ENCODE peak calls at places on chromosome 20, in seven cellular contexts. One of them, this sample, is unnamed.

GRCh38 chr20:59121714-59122376 is 41.8 kb upstream of the ZNF831 start:
- DNase-seq in fibroblast of the aortic adventitia: no peak
- DNase-seq in neural progenitor cell: peak; percentile 43
- DNase-seq in NK-92 treated with Interleukin-12 subunit alpha and Interleukin-12 subunit beta, amount 100 ng/mL, for 24 hours: no peak
- DNase-seq in stimulated activated CD8-positive, alpha-beta memory T cell treated with anti-CD3 and anti-CD28 coated beads, Interleukin-2, amount 100 ng/mL, for 1 hour: no peak
- DNase-seq in amygdala: no peak
- DNase-seq in iPS DF 6.9: peak; percentile 39
- DNase-seq in this sample: no peak

GRCh38 chr20:15561707-15562106 is 1011.5 kb downstream of the KIF16B start:
- DNase-seq in fibroblast of the aortic adventitia: no peak
- DNase-seq in neural progenitor cell: peak; percentile 37
- DNase-seq in NK-92 treated with Interleukin-12 subunit alpha and Interleukin-12 subunit beta, amount 100 ng/mL, for 24 hours: no peak
- DNase-seq in stimulated activated CD8-positive, alpha-beta memory T cell treated with anti-CD3 and anti-CD28 coated beads, Interleukin-2, amount 100 ng/mL, for 1 hour: no peak
- DNase-seq in amygdala: peak; percentile 18
- DNase-seq in iPS DF 6.9: no peak
- DNase-seq in this sample: no peak

GRCh38 chr20:63775096-63775978 is 35.8 kb downstream of the SLC2A4RG start:
- DNase-seq in fibroblast of the aortic adventitia: peak; percentile 34
- DNase-seq in neural progenitor cell: peak; percentile 95
- DNase-seq in NK-92 treated with Interleukin-12 subunit alpha and Interleukin-12 subunit beta, amount 100 ng/mL, for 24 hours: no peak
- DNase-seq in stimulated activated CD8-positive, alpha-beta memory T cell treated with anti-CD3 and anti-CD28 coated beads, Interleukin-2, amount 100 ng/mL, for 1 hour: no peak
- DNase-seq in amygdala: peak; percentile 18
- DNase-seq in iPS DF 6.9: no peak
- DNase-seq in this sample: peak; percentile 88

GRCh38 chr20:25464501-25465204 is 57.2 kb downstream of the GINS1 start:
- DNase-seq in fibroblast of the aortic adventitia: no peak
- DNase-seq in neural progenitor cell: no peak
- DNase-seq in NK-92 treated with Interleukin-12 subunit alpha and Interleukin-12 subunit beta, amount 100 ng/mL, for 24 hours: no peak
- DNase-seq in stimulated activated CD8-positive, alpha-beta memory T cell treated with anti-CD3 and anti-CD28 coated beads, Interleukin-2, amount 100 ng/mL, for 1 hour: no peak
- DNase-seq in amygdala: no peak
- DNase-seq in iPS DF 6.9: no peak
- DNase-seq in this sample: no peak

GRCh38 chr20:37231970-37232620 is 29.5 kb downstream of the GHRH start:
- DNase-seq in fibroblast of the aortic adventitia: no peak
- DNase-seq in neural progenitor cell: peak; percentile 72
- DNase-seq in NK-92 treated with Interleukin-12 subunit alpha and Interleukin-12 subunit beta, amount 100 ng/mL, for 24 hours: no peak
- DNase-seq in stimulated activated CD8-positive, alpha-beta memory T cell treated with anti-CD3 and anti-CD28 coated beads, Interleukin-2, amount 100 ng/mL, for 1 hour: no peak
- DNase-seq in amygdala: no peak
- DNase-seq in iPS DF 6.9: no peak
- DNase-seq in this sample: no peak

GRCh38 chr20:20782747-20783146 is 70.3 kb upstream of the RALGAPA2 start:
- DNase-seq in fibroblast of the aortic adventitia: no peak
- DNase-seq in neural progenitor cell: no peak
- DNase-seq in NK-92 treated with Interleukin-12 subunit alpha and Interleukin-12 subunit beta, amount 100 ng/mL, for 24 hours: no peak
- DNase-seq in stimulated activated CD8-positive, alpha-beta memory T cell treated with anti-CD3 and anti-CD28 coated beads, Interleukin-2, amount 100 ng/mL, for 1 hour: no peak
- DNase-seq in amygdala: no peak
- DNase-seq in iPS DF 6.9: no peak
- DNase-seq in this sample: peak; percentile 75

GRCh38 chr20:9040874-9041524 is 27.9 kb upstream of the PLCB4 start:
- DNase-seq in fibroblast of the aortic adventitia: peak; percentile 29
- DNase-seq in neural progenitor cell: no peak
- DNase-seq in NK-92 treated with Interleukin-12 subunit alpha and Interleukin-12 subunit beta, amount 100 ng/mL, for 24 hours: no peak
- DNase-seq in stimulated activated CD8-positive, alpha-beta memory T cell treated with anti-CD3 and anti-CD28 coated beads, Interleukin-2, amount 100 ng/mL, for 1 hour: no peak
- DNase-seq in amygdala: no peak
- DNase-seq in iPS DF 6.9: no peak
- DNase-seq in this sample: no peak

GRCh38 chr20:19828233-19828632 is 70.2 kb downstream of the RIN2 start:
- DNase-seq in fibroblast of the aortic adventitia: no peak
- DNase-seq in neural progenitor cell: no peak
- DNase-seq in NK-92 treated with Interleukin-12 subunit alpha and Interleukin-12 subunit beta, amount 100 ng/mL, for 24 hours: peak; percentile 45
- DNase-seq in stimulated activated CD8-positive, alpha-beta memory T cell treated with anti-CD3 and anti-CD28 coated beads, Interleukin-2, amount 100 ng/mL, for 1 hour: peak; percentile 4
- DNase-seq in amygdala: no peak
- DNase-seq in iPS DF 6.9: no peak
- DNase-seq in this sample: no peak

GRCh38 chr20:63056236-63057132 is 49.7 kb upstream of the BHLHE23 start:
- DNase-seq in fibroblast of the aortic adventitia: no peak
- DNase-seq in neural progenitor cell: peak; percentile 82
- DNase-seq in NK-92 treated with Interleukin-12 subunit alpha and Interleukin-12 subunit beta, amount 100 ng/mL, for 24 hours: no peak
- DNase-seq in stimulated activated CD8-positive, alpha-beta memory T cell treated with anti-CD3 and anti-CD28 coated beads, Interleukin-2, amount 100 ng/mL, for 1 hour: peak; percentile 26
- DNase-seq in amygdala: peak; percentile 31
- DNase-seq in iPS DF 6.9: no peak
- DNase-seq in this sample: peak; percentile 67

GRCh38 chr20:35120012-35120701 is 27.0 kb downstream of the EDEM2 start:
- DNase-seq in fibroblast of the aortic adventitia: peak; percentile 94
- DNase-seq in neural progenitor cell: no peak
- DNase-seq in NK-92 treated with Interleukin-12 subunit alpha and Interleukin-12 subunit beta, amount 100 ng/mL, for 24 hours: no peak
- DNase-seq in stimulated activated CD8-positive, alpha-beta memory T cell treated with anti-CD3 and anti-CD28 coated beads, Interleukin-2, amount 100 ng/mL, for 1 hour: no peak
- DNase-seq in amygdala: no peak
- DNase-seq in iPS DF 6.9: no peak
- DNase-seq in this sample: no peak

GRCh38 chr20:7301807-7302206 is 534.3 kb downstream of the BMP2 start:
- DNase-seq in fibroblast of the aortic adventitia: no peak
- DNase-seq in neural progenitor cell: no peak
- DNase-seq in NK-92 treated with Interleukin-12 subunit alpha and Interleukin-12 subunit beta, amount 100 ng/mL, for 24 hours: no peak
- DNase-seq in stimulated activated CD8-positive, alpha-beta memory T cell treated with anti-CD3 and anti-CD28 coated beads, Interleukin-2, amount 100 ng/mL, for 1 hour: no peak
- DNase-seq in amygdala: no peak
- DNase-seq in iPS DF 6.9: no peak
- DNase-seq in this sample: no peak

GRCh38 chr20:57251344-57251743 is 15.1 kb downstream of the BMP7 start:
- DNase-seq in fibroblast of the aortic adventitia: no peak
- DNase-seq in neural progenitor cell: peak; percentile 27
- DNase-seq in NK-92 treated with Interleukin-12 subunit alpha and Interleukin-12 subunit beta, amount 100 ng/mL, for 24 hours: peak; percentile 16
- DNase-seq in stimulated activated CD8-positive, alpha-beta memory T cell treated with anti-CD3 and anti-CD28 coated beads, Interleukin-2, amount 100 ng/mL, for 1 hour: no peak
- DNase-seq in amygdala: no peak
- DNase-seq in iPS DF 6.9: no peak
- DNase-seq in this sample: no peak

GRCh38 chr20:32215729-32216128 is 8.0 kb downstream of the POFUT1 start:
- DNase-seq in fibroblast of the aortic adventitia: no peak
- DNase-seq in neural progenitor cell: no peak
- DNase-seq in NK-92 treated with Interleukin-12 subunit alpha and Interleukin-12 subunit beta, amount 100 ng/mL, for 24 hours: no peak
- DNase-seq in stimulated activated CD8-positive, alpha-beta memory T cell treated with anti-CD3 and anti-CD28 coated beads, Interleukin-2, amount 100 ng/mL, for 1 hour: no peak
- DNase-seq in amygdala: no peak
- DNase-seq in iPS DF 6.9: no peak
- DNase-seq in this sample: no peak

GRCh38 chr20:6057704-6058103 is 3.8 kb upstream of the LRRN4 start:
- DNase-seq in fibroblast of the aortic adventitia: no peak
- DNase-seq in neural progenitor cell: no peak
- DNase-seq in NK-92 treated with Interleukin-12 subunit alpha and Interleukin-12 subunit beta, amount 100 ng/mL, for 24 hours: no peak
- DNase-seq in stimulated activated CD8-positive, alpha-beta memory T cell treated with anti-CD3 and anti-CD28 coated beads, Interleukin-2, amount 100 ng/mL, for 1 hour: no peak
- DNase-seq in amygdala: no peak
- DNase-seq in iPS DF 6.9: no peak
- DNase-seq in this sample: no peak

This sample was measured in NCI-H82.